ENCODE peak calls at places on chromosome X, in four cellular contexts. N is right cardiac atrium, H is NCI-H2171, C is NCI-H2107. M is an unnamed sample.

GRCh38 chrX:39815621-39816020 is 282.1 kb downstream of the BCOR start:
- DNase-seq in N (no peak), H (no peak), C (no peak), M (no peak)

GRCh38 chrX:102712967-102713677 is 874 bp downstream of the GPRASP2 start:
- DNase-seq in N (peak), H (peak), C (peak), M (no peak)

GRCh38 chrX:47482512-47483309 is at the start of gene ZNF41:
- DNase-seq in N (peak), H (peak), C (peak), M (peak)

GRCh38 chrX:1564750-1565683 is 26.4 kb upstream of the AKAP17A start:
- DNase-seq in N (no peak), H (no peak), C (no peak), M (no peak)

GRCh38 chrX:154457491-154458115 is 478 bp upstream of the PLXNA3 start:
- DNase-seq in N (peak), H (peak), C (no peak), M (no peak)

GRCh38 chrX:24619647-24620046 is 27.5 kb downstream of the PCYT1B start:
- DNase-seq in N (peak), H (no peak), C (peak), M (peak)

GRCh38 chrX:57977992-57978391 is 67.7 kb upstream of the ZXDA start:
- DNase-seq in N (no peak), H (no peak), C (no peak), M (no peak)

GRCh38 chrX:40573763-40574162 is 7.0 kb upstream of the ATP6AP2 start:
- DNase-seq in N (no peak), H (no peak), C (no peak), M (no peak)

GRCh38 chrX:47179221-47179927 is 14.3 kb upstream of the UBA1 start:
- DNase-seq in N (peak), H (no peak), C (no peak), M (no peak)

GRCh38 chrX:508163-508562 is 121.5 kb upstream of the PPP2R3B start:
- DNase-seq in N (no peak), H (no peak), C (no peak), M (no peak)

GRCh38 chrX:30533261-30533660 is 44.3 kb downstream of the TASL start:
- DNase-seq in N (no peak), H (no peak), C (no peak), M (no peak)

GRCh38 chrX:70908541-70908940 is at the start of gene TEX11:
- DNase-seq in N (no peak), H (no peak), C (no peak), M (no peak)

GRCh38 chrX:71107762-71108360 is 1.3 kb upstream of the CXorf65 start:
- DNase-seq in N (no peak), H (no peak), C (no peak), M (no peak)

GRCh38 chrX:56248492-56248891 is 16.3 kb downstream of the KLF8 start:
- DNase-seq in N (peak), H (no peak), C (peak), M (no peak)

GRCh38 chrX:72305286-72306084 is at the start of gene CITED1:
- DNase-seq in N (no peak), H (no peak), C (no peak), M (no peak)

GRCh38 chrX:149652232-149652981 is 20.8 kb upstream of the TMEM185A start:
- DNase-seq in N (no peak), H (no peak), C (no peak), M (no peak)

GRCh38 chrX:128106630-128107029 is 54.4 kb upstream of the ACTRT1 start:
- DNase-seq in N (no peak), H (no peak), C (no peak), M (no peak)

GRCh38 chrX:154486052-154486395 is 391 bp downstream of the UBL4A start:
- DNase-seq in N (peak), H (no peak), C (no peak), M (no peak)

GRCh38 chrX:107718156-107718621 is 57.4 kb downstream of the TSC22D3 start:
- DNase-seq in N (no peak), H (peak), C (peak), M (peak)